ENCODE peak calls at places on chromosome 12, in four cellular contexts. O is naive thymus-derived CD8-positive, alpha-beta T cell; Q is activated CD4-positive, alpha-beta T cell treated with anti-CD3 and anti-CD28 coated beads, Interleukin-2, amount 10 ng/mL, durations not matched to agents 7 days and 5 days; G is nucleus accumbens. J is an unnamed sample.

GRCh38 chr12:123519151-123520001 is 14.1 kb downstream of the RILPL1 start:
- DNase-seq in O (no peak), Q (no peak), G (no peak), J (no peak)

GRCh38 chr12:93073324-93073723 is 144.2 kb upstream of the EEA1 start:
- DNase-seq in O (no peak), Q (no peak), G (no peak), J (no peak)

GRCh38 chr12:11795910-11796459 is 146.5 kb downstream of the ETV6 start:
- DNase-seq in O (no peak), Q (no peak), G (no peak), J (no peak)

GRCh38 chr12:42846782-42847181 is 257.2 kb upstream of the PRICKLE1 start:
- DNase-seq in O (no peak), Q (no peak), G (no peak), J (no peak)

GRCh38 chr12:117472983-117473382 is 111.6 kb upstream of the NOS1 start:
- DNase-seq in O (no peak), Q (no peak), G (no peak), J (no peak)

GRCh38 chr12:114636723-114637480 is 47.1 kb downstream of the TBX3 start:
- DNase-seq in O (no peak), Q (no peak), G (no peak), J (no peak)

GRCh38 chr12:6180300-6181051 is 19.7 kb upstream of the CD9 start:
- DNase-seq in O (no peak), Q (no peak), G (no peak), J (no peak)

GRCh38 chr12:4434721-4435425 is 10.7 kb downstream of the FGF6 start:
- DNase-seq in O (no peak), Q (no peak), G (no peak), J (no peak)

GRCh38 chr12:9349888-9350885 is 142.0 kb upstream of the PZP start:
- DNase-seq in O (no peak), Q (no peak), G (no peak), J (no peak)